ENCODE peak calls at places on chromosome 1, in four cellular contexts. W, B, X and Y are unnamed samples.

GRCh38 chr1:113811353-113811887 is 856 bp downstream of the RSBN1 start:
- DNase-seq in W (no peak), B (peak), X (no peak), Y (no peak)

GRCh38 chr1:78146137-78146822 is 100.5 kb downstream of the GIPC2 start:
- DNase-seq in W (no peak), B (no peak), X (no peak), Y (no peak)

GRCh38 chr1:75632350-75632949 is 21.5 kb upstream of the SLC44A5 start:
- DNase-seq in W (no peak), B (peak), X (no peak), Y (no peak)

GRCh38 chr1:248288385-248288784 is 10.6 kb upstream of the OR2T33 start:
- DNase-seq in W (no peak), B (no peak), X (no peak), Y (no peak)

GRCh38 chr1:244068563-244068962 is 17.5 kb downstream of the ZBTB18 start:
- DNase-seq in W (no peak), B (peak), X (no peak), Y (no peak)

GRCh38 chr1:154626456-154627246 is 18.7 kb upstream of the ADAR start:
- DNase-seq in W (no peak), B (peak), X (no peak), Y (no peak)

GRCh38 chr1:117060441-117061317 is 553 bp downstream of the TTF2 start:
- DNase-seq in W (no peak), B (peak), X (no peak), Y (no peak)

GRCh38 chr1:2547210-2548067 is 8.7 kb upstream of the TNFRSF14 start:
- DNase-seq in W (no peak), B (no peak), X (no peak), Y (no peak)

GRCh38 chr1:161094481-161094880 is 3.7 kb upstream of the KLHDC9 start:
- DNase-seq in W (no peak), B (no peak), X (no peak), Y (no peak)

GRCh38 chr1:210600421-210601195 is 271.9 kb downstream of the HHAT start:
- DNase-seq in W (no peak), B (no peak), X (no peak), Y (no peak)

GRCh38 chr1:59755084-59755685 is 59.6 kb upstream of the HOOK1 start:
- DNase-seq in W (no peak), B (no peak), X (no peak), Y (no peak)

GRCh38 chr1:50995651-50996050 is 25.6 kb downstream of the CDKN2C start:
- DNase-seq in W (no peak), B (no peak), X (no peak), Y (no peak)

GRCh38 chr1:118151312-118151937 is 33.6 kb downstream of the SPAG17 start:
- DNase-seq in W (peak), B (peak), X (no peak), Y (peak)

GRCh38 chr1:161986328-161986727 is 37.3 kb downstream of the OLFML2B start:
- DNase-seq in W (no peak), B (no peak), X (no peak), Y (no peak)

GRCh38 chr1:77834771-77835334 is 53.6 kb upstream of the NEXN start:
- DNase-seq in W (no peak), B (peak), X (no peak), Y (no peak)

GRCh38 chr1:47227370-47228232 is 4.4 kb downstream of the TAL1 start:
- DNase-seq in W (no peak), B (no peak), X (no peak), Y (no peak)

GRCh38 chr1:172662464-172663109 is 3.7 kb downstream of the FASLG start:
- DNase-seq in W (no peak), B (peak), X (peak), Y (no peak)

GRCh38 chr1:229199892-229200291 is 71.0 kb upstream of the RAB4A start:
- DNase-seq in W (peak), B (peak), X (no peak), Y (peak)

GRCh38 chr1:192485692-192486436 is 89.7 kb upstream of the RGS1 start:
- DNase-seq in W (no peak), B (peak), X (peak), Y (no peak)

GRCh38 chr1:38741341-38741740 is 118.2 kb downstream of the RRAGC start:
- DNase-seq in W (peak), B (peak), X (no peak), Y (no peak)

GRCh38 chr1:97247196-97247595 is 525.6 kb downstream of the PTBP2 start:
- DNase-seq in W (no peak), B (peak), X (no peak), Y (no peak)

GRCh38 chr1:46653405-46653853 is 14.7 kb downstream of the ATPAF1 start:
- DNase-seq in W (no peak), B (peak), X (no peak), Y (no peak)

GRCh38 chr1:241531195-241532172 is 694 bp upstream of the KMO start:
- DNase-seq in W (no peak), B (peak), X (no peak), Y (no peak)

GRCh38 chr1:172821609-172822274 is 162.8 kb downstream of the FASLG start:
- DNase-seq in W (no peak), B (peak), X (no peak), Y (no peak)

GRCh38 chr1:26923711-26924110 is 2.2 kb downstream of the NUDC start:
- DNase-seq in W (no peak), B (peak), X (no peak), Y (no peak)

GRCh38 chr1:243979396-243979795 is 71.7 kb upstream of the ZBTB18 start:
- DNase-seq in W (no peak), B (no peak), X (no peak), Y (no peak)

GRCh38 chr1:77759090-77760028 is at the start of gene USP33:
- DNase-seq in W (peak), B (peak), X (peak), Y (peak)

GRCh38 chr1:110370827-110371226 is 20.0 kb downstream of the SLC16A4 start:
- DNase-seq in W (no peak), B (peak), X (no peak), Y (no peak)

GRCh38 chr1:29236993-29237905 is 927 bp downstream of the PTPRU start:
- DNase-seq in W (peak), B (peak), X (peak), Y (peak)

GRCh38 chr1:231691618-231692259 is 65.1 kb downstream of the DISC1 start:
- DNase-seq in W (peak), B (peak), X (peak), Y (peak)

GRCh38 chr1:231019711-231020110 is 20.3 kb downstream of the FAM89A start:
- DNase-seq in W (no peak), B (no peak), X (no peak), Y (no peak)

GRCh38 chr1:199396456-199396855 is 631.1 kb upstream of the NR5A2 start:
- DNase-seq in W (no peak), B (no peak), X (no peak), Y (no peak)

GRCh38 chr1:55276671-55277376 is 61.7 kb upstream of the USP24 start:
- DNase-seq in W (no peak), B (no peak), X (peak), Y (no peak)

GRCh38 chr1:47890779-47891178 is 106.4 kb downstream of the TRABD2B start:
- DNase-seq in W (no peak), B (no peak), X (no peak), Y (no peak)

GRCh38 chr1:53590104-53590503 is 130.9 kb downstream of the DMRTB1 start:
- DNase-seq in W (no peak), B (no peak), X (no peak), Y (no peak)

GRCh38 chr1:175402336-175402735 is 209.8 kb upstream of the KIAA0040 start:
- DNase-seq in W (no peak), B (no peak), X (no peak), Y (no peak)

GRCh38 chr1:236868625-236869467 is 73.8 kb downstream of the MTR start:
- DNase-seq in W (peak), B (peak), X (no peak), Y (no peak)

GRCh38 chr1:235017191-235017590 is 111.4 kb downstream of the TOMM20 start:
- DNase-seq in W (no peak), B (no peak), X (no peak), Y (no peak)

GRCh38 chr1:86500731-86501130 is 32.0 kb downstream of the CLCA1 start:
- DNase-seq in W (no peak), B (no peak), X (no peak), Y (no peak)

GRCh38 chr1:86503477-86504129 is 34.9 kb downstream of the CLCA1 start:
- DNase-seq in W (no peak), B (peak), X (peak), Y (no peak)

GRCh38 chr1:86504130-86504479 is 35.4 kb downstream of the CLCA1 start:
- DNase-seq in W (peak), B (peak), X (no peak), Y (no peak)

GRCh38 chr1:86504895-86505625 is 36.3 kb downstream of the CLCA1 start:
- DNase-seq in W (no peak), B (peak), X (no peak), Y (no peak)

GRCh38 chr1:86502721-86503430 is 34.1 kb downstream of the CLCA1 start:
- DNase-seq in W (peak), B (peak), X (no peak), Y (peak)
- H3K4me3 ChIP-seq in W (no peak), B (peak), X (peak), Y (peak)

GRCh38 chr1:239550178-239550577 is 163.8 kb downstream of the CHRM3 start:
- DNase-seq in W (no peak), B (peak), X (no peak), Y (no peak)

GRCh38 chr1:239547987-239548386 is 161.6 kb downstream of the CHRM3 start:
- DNase-seq in W (no peak), B (no peak), X (no peak), Y (no peak)

GRCh38 chr1:239539856-239540255 is 153.5 kb downstream of the CHRM3 start:
- DNase-seq in W (no peak), B (no peak), X (no peak), Y (no peak)

GRCh38 chr1:239543873-239544272 is 157.5 kb downstream of the CHRM3 start:
- DNase-seq in W (no peak), B (no peak), X (no peak), Y (no peak)

DNA sequence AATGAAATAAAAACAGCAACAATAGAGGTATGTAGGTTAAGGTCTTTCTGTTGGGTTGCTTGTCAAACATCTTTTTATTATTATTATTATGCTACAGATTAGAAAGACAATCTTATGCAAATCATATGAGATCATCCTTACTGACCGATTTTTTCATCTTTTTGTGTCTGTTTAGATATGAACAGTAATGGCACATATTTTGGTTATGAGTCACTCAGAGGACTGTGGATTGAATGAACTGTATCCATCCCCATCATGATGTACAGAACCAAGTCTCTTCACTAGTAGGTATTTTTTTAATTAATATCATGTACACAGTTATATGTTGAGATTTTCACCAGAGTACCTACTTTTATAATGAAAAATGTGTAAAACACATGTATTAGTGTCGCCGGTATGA is 159.1 kb downstream of the CHRM3 start:
- DNase-seq in W (no peak), B (peak), X (no peak), Y (no peak)
- H3K4me3 ChIP-seq in W (no peak), B (no peak), X (no peak), Y (no peak)

GRCh38 chr1:14598498-14599172 is at the start of gene KAZN:
- DNase-seq in W (peak), B (no peak), X (peak), Y (peak)

GRCh38 chr1:14599173-14599754 is 779 bp downstream of the KAZN start:
- DNase-seq in W (no peak), B (no peak), X (no peak), Y (peak)

GRCh38 chr1:14596591-14596990 is 1.9 kb upstream of the KAZN start:
- DNase-seq in W (no peak), B (no peak), X (no peak), Y (no peak)

GRCh38 chr1:14598007-14598497 is 433 bp upstream of the KAZN start:
- DNase-seq in W (peak), B (no peak), X (no peak), Y (no peak)

DNA sequence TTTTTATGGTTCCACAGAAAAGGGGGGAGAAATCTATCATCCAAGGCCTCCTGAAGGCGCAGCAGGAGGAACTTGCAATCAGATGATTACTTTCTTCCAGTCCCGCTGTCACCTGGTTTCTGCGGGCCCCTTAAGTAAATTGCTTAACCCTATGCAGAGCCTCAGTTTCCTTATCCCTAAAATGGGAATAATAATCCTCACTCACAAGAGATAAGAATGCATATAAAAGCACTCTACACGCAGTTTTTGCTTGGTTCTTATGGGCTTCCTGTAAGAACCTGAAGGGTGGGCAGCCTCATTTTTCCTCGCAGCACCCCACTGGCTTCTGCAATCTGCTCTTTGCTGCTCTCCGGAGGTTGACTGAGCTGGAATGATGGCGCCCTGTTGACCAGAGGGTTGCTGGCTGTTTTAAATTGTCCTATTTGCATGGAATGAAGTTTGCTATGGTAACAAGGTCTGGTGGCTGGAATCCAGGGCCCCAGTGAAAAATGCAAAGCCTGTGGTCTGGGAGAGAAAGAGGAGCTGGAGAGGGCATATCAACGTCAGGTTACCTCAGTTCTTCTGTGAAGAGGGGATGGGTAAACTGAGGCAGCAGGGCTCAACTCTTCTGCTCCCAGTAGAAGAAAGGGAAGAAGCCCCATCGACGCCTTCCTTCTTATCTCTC is 1.0 kb upstream of the KAZN start:
- DNase-seq in W (peak), B (peak), X (no peak), Y (peak)
- H3K4me3 ChIP-seq in W (no peak), B (no peak), X (no peak), Y (peak)

GRCh38 chr1:94714152-94714551 is 106.0 kb upstream of the SLC44A3 start:
- DNase-seq in W (no peak), B (no peak), X (no peak), Y (no peak)

GRCh38 chr1:94716966-94717365 is 103.2 kb upstream of the SLC44A3 start:
- DNase-seq in W (no peak), B (peak), X (no peak), Y (no peak)

GRCh38 chr1:94715311-94715710 is 104.8 kb upstream of the SLC44A3 start:
- DNase-seq in W (no peak), B (no peak), X (no peak), Y (no peak)

GRCh38 chr1:94714552-94714951 is 105.6 kb upstream of the SLC44A3 start:
- DNase-seq in W (no peak), B (no peak), X (no peak), Y (no peak)

GRCh38 chr1:94713472-94714141 is 106.5 kb upstream of the SLC44A3 start:
- DNase-seq in W (peak), B (peak), X (peak), Y (peak)
- H3K4me3 ChIP-seq in W (no peak), B (no peak), X (no peak), Y (no peak)

GRCh38 chr1:169707917-169708604 is 3.4 kb downstream of the SELL start:
- DNase-seq in W (no peak), B (no peak), X (no peak), Y (no peak)
- H3K4me3 ChIP-seq in W (no peak), B (no peak), X (no peak), Y (no peak)

DNA sequence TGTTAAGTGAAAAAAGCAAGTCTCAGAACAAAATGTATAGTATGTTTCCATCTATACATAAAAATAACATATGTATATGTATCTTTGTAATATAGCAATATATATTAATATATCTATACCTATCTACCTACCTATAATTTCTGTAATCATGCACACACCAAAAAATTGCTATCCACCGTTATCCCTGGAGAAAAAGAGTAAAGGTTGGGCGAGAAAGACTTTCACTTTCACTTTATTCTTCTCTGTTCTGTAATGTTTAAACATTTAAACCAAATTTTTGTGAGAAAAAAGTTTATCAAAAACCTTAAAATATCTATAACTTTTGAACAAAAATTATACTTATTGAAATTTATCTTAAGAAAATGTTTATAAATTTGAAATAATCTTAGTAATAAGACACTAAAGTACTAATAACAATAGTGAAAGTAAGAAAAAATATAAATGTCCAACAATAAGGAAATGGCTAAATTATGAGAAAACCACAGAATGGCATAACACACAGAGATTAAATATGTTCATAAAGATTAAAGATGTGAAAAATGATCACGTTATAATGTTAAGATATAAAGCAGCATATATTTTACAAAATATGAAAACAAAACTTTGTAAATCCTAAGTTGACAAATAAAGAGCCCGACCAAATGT is 74.0 kb upstream of the LRRC53 start:
- DNase-seq in W (no peak), B (no peak), X (no peak), Y (no peak)
- H3K4me3 ChIP-seq in W (no peak), B (no peak), X (no peak), Y (no peak)

GRCh38 chr1:89260575-89261275 is 11.9 kb downstream of the GBP5 start:
- DNase-seq in W (no peak), B (peak), X (no peak), Y (no peak)

GRCh38 chr1:89262643-89263042 is 10.0 kb downstream of the GBP5 start:
- DNase-seq in W (peak), B (peak), X (no peak), Y (no peak)

GRCh38 chr1:89260042-89260441 is 12.6 kb downstream of the GBP5 start:
- DNase-seq in W (no peak), B (no peak), X (no peak), Y (no peak)

GRCh38 chr1:89259283-89259971 is 13.2 kb downstream of the GBP5 start:
- DNase-seq in W (no peak), B (no peak), X (no peak), Y (no peak)

DNA sequence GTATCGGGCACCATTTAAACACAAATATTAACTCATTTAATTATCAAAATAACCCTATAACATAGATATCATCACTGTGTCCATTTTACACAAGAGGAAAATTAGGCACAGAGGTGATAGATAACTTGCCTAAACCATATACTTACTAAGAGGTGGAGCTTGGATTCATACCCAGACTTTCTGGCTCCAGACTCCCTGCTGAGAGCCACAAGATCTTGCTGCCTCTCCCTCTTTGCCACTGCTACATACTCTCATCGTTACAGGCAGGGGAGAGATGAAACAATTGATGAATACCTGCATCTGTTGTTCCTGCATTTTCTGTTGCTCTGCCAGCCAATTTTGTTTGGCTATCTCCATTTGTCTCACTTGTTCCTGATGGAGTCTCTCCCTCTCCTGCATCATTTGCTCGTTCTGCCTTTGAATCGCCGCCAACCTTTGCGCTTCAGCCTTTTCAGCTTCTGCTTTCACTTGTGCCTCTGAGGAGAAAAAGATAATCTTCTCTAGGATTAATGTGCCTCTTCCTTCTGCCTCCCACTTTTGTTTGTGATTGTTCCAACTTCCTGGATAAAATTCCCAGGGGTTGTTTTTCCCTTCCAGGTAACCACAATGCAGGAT is 10.6 kb downstream of the GBP5 start:
- DNase-seq in W (no peak), B (peak), X (peak), Y (no peak)
- H3K4me3 ChIP-seq in W (no peak), B (no peak), X (peak), Y (no peak)

GRCh38 chr1:32104127-32104526 is 3.7 kb upstream of the KPNA6 start:
- DNase-seq in W (no peak), B (no peak), X (no peak), Y (no peak)

GRCh38 chr1:32099426-32099825 is 8.4 kb upstream of the KPNA6 start:
- DNase-seq in W (no peak), B (no peak), X (no peak), Y (no peak)

GRCh38 chr1:32100359-32100758 is 7.5 kb upstream of the KPNA6 start:
- DNase-seq in W (peak), B (peak), X (peak), Y (no peak)

GRCh38 chr1:32105338-32105737 is 2.5 kb upstream of the KPNA6 start:
- DNase-seq in W (no peak), B (no peak), X (no peak), Y (no peak)

GRCh38 chr1:32101233-32101681 is 6.6 kb upstream of the KPNA6 start:
- DNase-seq in W (no peak), B (peak), X (no peak), Y (no peak)
- H3K4me3 ChIP-seq in W (no peak), B (no peak), X (no peak), Y (no peak)